ENCODE peak calls at places on chromosomes 13 and 19, in five cellular contexts. N is uterus, G is right lobe of liver, R is transverse colon, W is upper lobe of left lung. T is an unnamed sample.

GRCh38 chr13:41013834-41014233 is 5.3 kb downstream of the ELF1 start:
- DNase-seq in N (no peak), G (no peak), R (no peak), W (no peak), T (no peak)

GRCh38 chr13:111403266-111403665 is 82.8 kb downstream of the TEX29 start:
- DNase-seq in N (no peak), G (no peak), R (no peak), W (no peak), T (no peak)

GRCh38 chr13:99686157-99686572 is 184.9 kb downstream of the TM9SF2 start:
- DNase-seq in N (no peak), G (peak), R (peak), W (no peak), T (peak)

GRCh38 chr19:51422053-51422448 is 4.6 kb upstream of the SIGLEC10 start:
- DNase-seq in N (no peak), G (peak), R (peak), W (peak), T (peak)

GRCh38 chr13:30119476-30119875 is 187.9 kb downstream of the KATNAL1 start:
- DNase-seq in N (peak), G (no peak), R (peak), W (no peak), T (peak)

GRCh38 chr19:39304701-39305571 is 8.7 kb downstream of the IFNL1 start:
- DNase-seq in N (no peak), G (no peak), R (no peak), W (no peak), T (no peak)

GRCh38 chr19:32818536-32818935 is 51.0 kb downstream of the SLC7A9 start:
- DNase-seq in N (no peak), G (no peak), R (no peak), W (no peak), T (no peak)

GRCh38 chr13:30832845-30833332 is 73.2 kb upstream of the MEDAG start:
- DNase-seq in N (peak), G (peak), R (peak), W (peak), T (peak)

GRCh38 chr13:102597029-102598015 is 536 bp downstream of the TPP2 start:
- DNase-seq in N (peak), G (peak), R (peak), W (peak), T (peak)

GRCh38 chr19:8489591-8490394 is 12.6 kb downstream of the PRAM1 start:
- DNase-seq in N (no peak), G (no peak), R (no peak), W (peak), T (no peak)

GRCh38 chr13:112351825-112352224 is 24.3 kb upstream of the SPACA7 start:
- DNase-seq in N (no peak), G (no peak), R (no peak), W (no peak), T (no peak)

GRCh38 chr19:55820037-55820436 is 11.8 kb downstream of the NLRP11 start:
- DNase-seq in N (no peak), G (no peak), R (no peak), W (no peak), T (no peak)

GRCh38 chr13:24221007-24221406 is 60.5 kb downstream of the SPATA13 start:
- DNase-seq in N (no peak), G (no peak), R (no peak), W (no peak), T (no peak)

GRCh38 chr19:50500060-50500752 is 10.8 kb downstream of the JOSD2 start:
- DNase-seq in N (no peak), G (peak), R (no peak), W (no peak), T (no peak)

GRCh38 chr13:86810385-86810784 is 860.8 kb upstream of the SLITRK5 start:
- DNase-seq in N (no peak), G (no peak), R (no peak), W (no peak), T (no peak)

GRCh38 chr19:15432629-15433518 is 14.1 kb upstream of the AKAP8L start:
- DNase-seq in N (peak), G (peak), R (peak), W (peak), T (peak)
- TF ChIP-seq POLR2A in N (peak), G (peak), R (no peak), W (peak), T (peak)

GRCh38 chr19:11639602-11640471 is 42.6 kb downstream of the ZNF627 start:
- DNase-seq in N (peak), G (peak), R (peak), W (peak), T (peak)
- TF ChIP-seq POLR2A in N (no peak), G (peak), R (no peak), W (no peak), T (peak)

GRCh38 chr19:28420731-28421550 is 792.0 kb downstream of the UQCRFS1 start:
- DNase-seq in N (no peak), G (no peak), R (no peak), W (no peak), T (no peak)
- TF ChIP-seq POLR2A in N (no peak), G (no peak), R (no peak), W (no peak), T (no peak)

DNA sequence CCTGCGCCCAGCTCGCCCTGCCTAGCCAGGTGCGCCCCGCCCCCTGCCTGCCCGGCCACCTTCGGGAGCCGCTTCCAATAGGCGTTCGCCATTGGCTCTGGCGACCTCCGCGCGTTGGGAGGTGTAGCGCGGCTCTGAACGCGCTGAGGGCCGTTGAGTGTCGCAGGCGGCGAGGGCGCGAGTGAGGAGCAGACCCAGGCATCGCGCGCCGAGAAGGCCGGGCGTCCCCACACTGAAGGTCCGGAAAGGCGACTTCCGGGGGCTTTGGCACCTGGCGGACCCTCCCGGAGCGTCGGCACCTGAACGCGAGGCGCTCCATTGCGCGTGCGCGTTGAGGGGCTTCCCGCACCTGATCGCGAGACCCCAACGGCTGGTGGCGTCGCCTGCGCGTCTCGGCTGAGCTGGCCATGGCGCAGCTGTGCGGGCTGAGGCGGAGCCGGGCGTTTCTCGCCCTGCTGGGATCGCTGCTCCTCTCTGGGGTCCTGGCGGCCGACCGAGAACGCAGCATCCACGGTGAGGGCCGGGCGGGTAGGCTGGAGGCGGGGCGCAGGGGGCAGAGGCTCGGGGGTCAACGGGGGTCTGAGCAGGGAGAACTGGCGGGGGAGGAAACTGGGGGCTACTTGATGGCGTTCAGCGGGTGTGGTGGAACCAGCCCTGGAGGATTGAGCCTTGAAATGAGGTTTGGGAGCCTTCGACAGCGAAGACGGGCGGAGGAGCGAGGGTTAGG is at the start of gene SPINT2:
- DNase-seq in N (no peak), G (no peak), R (no peak), W (no peak), T (no peak)
- TF ChIP-seq POLR2A in N (peak), G (peak), R (peak), W (peak), T (no peak)

GRCh38 chr19:34263745-34264237 is 9.4 kb downstream of the GARRE1 start:
- DNase-seq in N (no peak), G (no peak), R (no peak), W (no peak), T (no peak)
- TF ChIP-seq POLR2A in N (no peak), G (no peak), R (no peak), W (no peak), T (no peak)

GRCh38 chr19:3135961-3136683 is at the start of gene GNA15:
- DNase-seq in N (no peak), G (no peak), R (peak), W (peak), T (no peak)

GRCh38 chr19:3131168-3131567 is 4.7 kb upstream of the GNA15 start:
- DNase-seq in N (no peak), G (no peak), R (no peak), W (peak), T (no peak)

GRCh38 chr19:3133793-3134116 is 2.1 kb upstream of the GNA15 start:
- DNase-seq in N (no peak), G (no peak), R (no peak), W (no peak), T (no peak)

GRCh38 chr19:3136684-3137055 is 837 bp downstream of the GNA15 start:
- DNase-seq in N (no peak), G (no peak), R (no peak), W (peak), T (no peak)

DNA sequence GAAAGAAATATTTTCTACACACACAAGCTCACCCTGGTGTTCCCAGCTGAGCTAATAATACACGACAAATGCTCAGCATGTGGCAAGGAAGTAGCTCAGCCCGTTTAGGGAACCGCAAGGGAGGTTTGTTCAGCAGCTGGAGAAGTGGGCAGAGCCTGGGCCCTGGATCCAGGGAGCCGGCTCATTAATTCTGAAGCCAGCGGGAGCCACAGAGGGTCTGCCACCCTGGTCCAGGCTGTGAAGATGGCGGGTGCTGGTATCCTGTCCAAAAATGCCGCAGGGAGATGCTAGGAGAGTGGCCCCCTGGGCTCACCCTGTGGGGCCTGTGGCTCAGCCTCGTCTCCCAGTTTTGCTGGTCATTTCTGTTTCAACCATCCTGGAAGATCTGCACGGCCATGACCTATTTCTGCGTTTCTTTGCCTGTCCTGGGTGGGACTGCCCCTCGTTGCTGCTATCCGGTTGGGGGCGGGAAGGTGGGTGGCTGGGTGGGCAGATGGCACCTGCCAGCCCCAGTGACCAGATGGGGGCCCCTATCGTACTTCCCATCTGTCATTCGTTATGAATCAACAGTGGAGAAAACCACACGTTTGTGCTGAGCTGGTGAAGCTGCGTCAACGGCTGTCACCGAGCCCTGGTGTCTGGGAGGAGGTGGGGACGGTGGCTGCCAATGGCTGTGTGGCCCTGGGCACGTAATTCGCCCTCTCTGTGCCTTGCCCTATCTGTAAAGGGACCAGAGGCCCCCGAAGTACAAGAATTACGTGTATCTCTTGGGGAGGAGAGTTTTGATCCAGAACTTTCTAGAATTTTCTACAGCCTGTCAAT is 2.7 kb upstream of the GNA15 start:
- DNase-seq in N (no peak), G (no peak), R (peak), W (peak), T (peak)
- TF ChIP-seq POLR2A in N (no peak), G (no peak), R (no peak), W (no peak), T (peak)